ENCODE peak calls at places on chromosome 19, in five cellular contexts. P is GM23248, A is testis, J is left ventricle myocardium inferior, E is sigmoid colon. R is an unnamed sample.

GRCh38 chr19:48578891-48579290 is 26.9 kb downstream of the SULT2B1 start:
- DNase-seq in P (peak; percentile 23), A (no peak), J (no peak), E (no peak), R (no peak)

GRCh38 chr19:11288349-11288748 is 7.6 kb upstream of the TSPAN16 start:
- DNase-seq in P (peak; percentile 56), A (no peak), J (no peak), E (no peak), R (no peak)

GRCh38 chr19:8500158-8500557 is 2.3 kb downstream of the PRAM1 start:
- DNase-seq in P (no peak), A (no peak), J (no peak), E (no peak), R (no peak)

GRCh38 chr19:19453129-19453461 is 47.6 kb downstream of the GATAD2A start:
- DNase-seq in P (no peak), A (no peak), J (no peak), E (no peak), R (no peak)

GRCh38 chr19:42657551-42657950 is 62.8 kb upstream of the CEACAM8 start:
- DNase-seq in P (peak; percentile 63), A (no peak), J (no peak), E (no peak), R (no peak)

GRCh38 chr19:2615782-2616181 is 86.7 kb downstream of the GNG7 start:
- DNase-seq in P (no peak), A (no peak), J (peak; percentile 2), E (peak; percentile 53), R (no peak)

GRCh38 chr19:33240181-33240771 is 14.6 kb upstream of the SLC7A10 start:
- DNase-seq in P (no peak), A (no peak), J (no peak), E (no peak), R (no peak)

GRCh38 chr19:5137571-5138124 is 168.7 kb downstream of the KDM4B start:
- DNase-seq in P (no peak), A (no peak), J (no peak), E (no peak), R (no peak)

GRCh38 chr19:1683869-1684572 is 31.6 kb upstream of the TCF3 start:
- DNase-seq in P (no peak), A (no peak), J (no peak), E (no peak), R (no peak)

GRCh38 chr19:57321746-57322145 is 1.5 kb downstream of the ZNF543 start:
- DNase-seq in P (no peak), A (no peak), J (no peak), E (no peak), R (no peak)

GRCh38 chr19:6686628-6686975 is 16.6 kb upstream of the TNFSF14 start:
- DNase-seq in P (no peak), A (no peak), J (no peak), E (no peak), R (no peak)

GRCh38 chr19:6687117-6687516 is 17.2 kb upstream of the TNFSF14 start:
- DNase-seq in P (peak; percentile 46), A (no peak), J (no peak), E (no peak), R (no peak)

GRCh38 chr19:6685962-6686627 is 16.1 kb upstream of the TNFSF14 start:
- DNase-seq in P (no peak), A (no peak), J (no peak), E (no peak), R (no peak)

GRCh38 chr19:6683971-6684370 is 14.0 kb upstream of the TNFSF14 start:
- DNase-seq in P (no peak), A (no peak), J (no peak), E (no peak), R (no peak)

GRCh38 chr19:6685482-6685881 is 15.5 kb upstream of the TNFSF14 start:
- DNase-seq in P (no peak), A (no peak), J (no peak), E (no peak), R (no peak)
- H3K9me3 ChIP-seq in P (no peaks in the 10 kb centered on the region), A (no peaks in the 10 kb centered on the region), J (no peaks in the 10 kb centered on the region), E (no peaks in the 10 kb centered on the region), R (no peaks in the 10 kb centered on the region)

GRCh38 chr19:13005253-13005652 is 10.0 kb downstream of the NFIX start:
- DNase-seq in P (no peak), A (no peak), J (no peak), E (no peak), R (no peak)
- H3K4me1 ChIP-seq in P (peaks cover 40% of the 10 kb centered on the region), A (peaks cover 57% of the 10 kb centered on the region), J (peaks cover 98% of the 10 kb centered on the region), E (no peaks in the 10 kb centered on the region), R (peaks cover 58% of the 10 kb centered on the region)

DNA sequence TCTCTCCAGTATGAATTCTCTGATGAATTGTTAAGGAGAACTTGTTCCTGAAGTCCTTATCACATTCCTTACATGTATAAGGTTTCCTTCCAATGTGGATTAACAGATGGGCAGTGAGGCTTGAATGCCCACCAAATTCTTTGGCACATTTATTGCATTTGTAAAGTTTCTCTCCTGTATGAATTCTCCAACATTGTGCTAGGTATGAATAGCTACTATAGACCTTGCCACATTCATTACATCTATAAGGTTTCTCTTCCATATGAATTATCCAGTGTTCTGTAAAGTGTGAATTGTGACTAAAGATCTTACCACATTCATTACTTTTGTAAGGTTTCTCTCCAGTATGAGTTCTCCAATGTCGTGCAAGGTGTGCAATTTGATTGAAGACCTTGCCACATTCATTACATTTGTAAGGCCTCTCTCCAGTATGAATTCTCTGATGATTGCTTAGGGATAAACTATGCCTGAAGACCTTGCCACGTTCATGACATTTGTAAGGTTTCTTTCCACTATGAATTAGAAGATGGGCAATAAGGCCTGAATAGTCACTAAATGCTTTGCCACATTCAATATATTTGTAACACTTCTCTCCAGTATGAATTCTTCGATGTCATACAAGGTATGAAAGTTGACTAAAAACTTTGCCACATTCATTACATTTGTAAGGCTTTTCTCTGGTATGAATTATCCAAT is 20.4 kb downstream of the ZNF578 start:
- DNase-seq in P (peak; percentile 1), A (no peak), J (no peak), E (no peak), R (no peak)
- H3K9me3 ChIP-seq in P (peaks cover 21% of the 10 kb centered on the region), A (no peaks in the 10 kb centered on the region), J (peaks cover 100% of the 10 kb centered on the region), E (peaks cover 67% of the 10 kb centered on the region), R (peaks cover 96% of the 10 kb centered on the region)

GRCh38 chr19:13162749-13163608 is 12.8 kb downstream of the IER2 start:
- DNase-seq in P (peak; percentile 99), A (peak; percentile 95), J (peak; percentile 97), E (peak; percentile 99), R (peak; percentile 99)
- H3K4me1 ChIP-seq in P (peaks cover 58% of the 10 kb centered on the region), A (peaks cover 17% of the 10 kb centered on the region), J (peaks cover 67% of the 10 kb centered on the region), E (no peaks in the 10 kb centered on the region), R (peaks cover 7% of the 10 kb centered on the region)

DNA sequence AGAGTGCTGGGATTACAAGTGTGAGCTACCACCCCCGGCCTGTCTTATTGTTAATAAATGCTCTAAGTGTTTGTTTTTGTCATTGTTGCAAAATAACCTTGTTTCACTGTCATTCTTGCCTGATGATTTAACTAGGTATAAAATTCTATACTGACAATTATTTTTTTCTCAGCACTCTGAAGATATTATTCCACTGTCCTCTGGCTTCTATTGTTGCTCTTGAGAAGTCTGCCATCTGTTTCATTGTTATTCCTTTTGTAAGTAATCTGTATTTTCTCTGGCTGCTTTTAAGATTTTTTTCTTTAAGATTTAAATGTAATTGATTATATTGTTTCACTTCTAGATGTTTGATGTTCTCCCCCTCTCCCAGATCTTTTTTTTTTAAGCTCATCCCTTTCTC is 17.6 kb downstream of the ZNF420 start:
- DNase-seq in P (peak; percentile 12), A (no peak), J (no peak), E (no peak), R (no peak)
- H3K9me3 ChIP-seq in P (no peaks in the 10 kb centered on the region), A (no peaks in the 10 kb centered on the region), J (peaks cover 91% of the 10 kb centered on the region), E (no peaks in the 10 kb centered on the region), R (peaks cover 99% of the 10 kb centered on the region)

R was measured in breast epithelium.